ENCODE peak calls at places on chromosomes 11 and 22, in four cellular contexts. T, D, Z and G are unnamed samples.

GRCh38 chr22:17957683-17958082 is 66.7 kb downstream of the MICAL3 start:
- DNase-seq in T (no peak), D (no peak), Z (no peak), G (no peak)

GRCh38 chr11:58963551-58964075 is 24.3 kb downstream of the GLYATL1 start:
- DNase-seq in T (no peak), D (no peak), Z (no peak), G (peak)

GRCh38 chr22:37044634-37045625 is 6.6 kb upstream of the KCTD17 start:
- DNase-seq in T (no peak), D (no peak), Z (no peak), G (no peak)

GRCh38 chr22:49948958-49949913 is 11.3 kb upstream of the PIM3 start:
- DNase-seq in T (no peak), D (peak), Z (no peak), G (peak)

GRCh38 chr22:42344391-42344861 is 74.0 kb upstream of the TCF20 start:
- DNase-seq in T (no peak), D (no peak), Z (no peak), G (peak)

GRCh38 chr22:31532060-31532459 is 35.7 kb downstream of the SFI1 start:
- DNase-seq in T (no peak), D (no peak), Z (no peak), G (no peak)

GRCh38 chr11:76233936-76234703 is 27.8 kb upstream of the WNT11 start:
- DNase-seq in T (peak), D (peak), Z (no peak), G (peak)

GRCh38 chr11:68677432-68677831 is 6.9 kb upstream of the GAL start:
- DNase-seq in T (peak), D (no peak), Z (no peak), G (peak)

GRCh38 chr11:68003846-68004550 is at the start of gene UNC93B1:
- DNase-seq in T (peak), D (peak), Z (peak), G (peak)

GRCh38 chr11:78833237-78833636 is 258.6 kb upstream of the NARS2 start:
- DNase-seq in T (no peak), D (no peak), Z (no peak), G (no peak)

GRCh38 chr22:44848296-44848741 is 95.9 kb downstream of the ARHGAP8 start:
- DNase-seq in T (no peak), D (no peak), Z (no peak), G (no peak)

GRCh38 chr22:24578355-24579241 is 14.3 kb downstream of the LRRC75B start:
- DNase-seq in T (no peak), D (peak), Z (no peak), G (peak)

GRCh38 chr22:27195104-27195503 is 537.7 kb downstream of the MIAT start:
- DNase-seq in T (no peak), D (peak), Z (no peak), G (no peak)

GRCh38 chr11:112965601-112966125 is 4.4 kb downstream of the NCAM1 start:
- DNase-seq in T (no peak), D (no peak), Z (no peak), G (no peak)

GRCh38 chr11:124778281-124778680 is 16.2 kb upstream of the ESAM start:
- DNase-seq in T (no peak), D (no peak), Z (no peak), G (no peak)

GRCh38 chr22:43948836-43949235 is 6.4 kb upstream of the SAMM50 start:
- DNase-seq in T (no peak), D (no peak), Z (no peak), G (no peak)

GRCh38 chr11:57648791-57649735 is 649 bp downstream of the YPEL4 start:
- DNase-seq in T (no peak), D (no peak), Z (no peak), G (peak)

GRCh38 chr11:1360835-1361357 is 28.8 kb upstream of the BRSK2 start:
- DNase-seq in T (no peak), D (no peak), Z (no peak), G (no peak)

GRCh38 chr11:18490319-18490718 is 34.7 kb downstream of the LDHAL6A start:
- DNase-seq in T (no peak), D (no peak), Z (no peak), G (no peak)

GRCh38 chr11:35763772-35764171 is 101.2 kb downstream of the TRIM44 start:
- DNase-seq in T (no peak), D (no peak), Z (no peak), G (no peak)